ENCODE peak calls at places on chromosomes 11 and 22, in ten cellular contexts. I is ovary, B is astrocyte of the cerebellum, K is kidney epithelial cell, F is upper lobe of right lung, Q is Peyer's patch, T is NB4, P is prostate gland, V is spleen, J is endodermal cell. M is an unnamed sample.

GRCh38 chr11:9619004-9619403 is 44.9 kb upstream of the SWAP70 start:
- DNase-seq in I (no peak), B (no peak), K (no peak), F (no peak), Q (no peak), T (no peak), P (no peak), V (no peak), J (no peak), M (no peak)

GRCh38 chr22:50210378-50211139 is 9.7 kb downstream of the SELENOO start:
- DNase-seq in I (no peak), B (no peak), K (no peak), F (no peak), Q (no peak), T (no peak), P (no peak), V (peak; percentile 81), J (no peak), M (no peak)

GRCh38 chr11:103700605-103701004 is 335.8 kb upstream of the DDI1 start:
- DNase-seq in I (no peak), B (no peak), K (no peak), F (no peak), Q (no peak), T (no peak), P (no peak), V (no peak), J (no peak), M (peak; percentile 88)

GRCh38 chr11:102850973-102851745 is 7.8 kb upstream of the MMP3 start:
- DNase-seq in I (no peak), B (peak; percentile 72), K (peak; percentile 66), F (no peak), Q (no peak), T (no peak), P (no peak), V (no peak), J (no peak), M (peak; percentile 63)

GRCh38 chr11:116927163-116927772 is 89.8 kb upstream of the APOA1 start:
- DNase-seq in I (no peak), B (no peak), K (no peak), F (no peak), Q (peak; percentile 78), T (peak; percentile 43), P (no peak), V (no peak), J (no peak), M (no peak)

GRCh38 chr11:3021125-3021524 is 29.0 kb upstream of the NAP1L4 start:
- DNase-seq in I (no peak), B (no peak), K (no peak), F (no peak), Q (no peak), T (peak; percentile 53), P (peak; percentile 47), V (no peak), J (peak; percentile 89), M (peak; percentile 14)

GRCh38 chr11:643849-644738 is 7.0 kb downstream of the DRD4 start:
- DNase-seq in I (no peak), B (no peak), K (no peak), F (no peak), Q (no peak), T (no peak), P (no peak), V (no peak), J (no peak), M (no peak)

GRCh38 chr11:46446343-46446751 is 54.8 kb upstream of the CHRM4 start:
- DNase-seq in I (no peak), B (peak; percentile 16), K (no peak), F (no peak), Q (no peak), T (no peak), P (no peak), V (no peak), J (no peak), M (peak; percentile 35)

GRCh38 chr22:41197046-41197807 is 7.9 kb upstream of the L3MBTL2 start:
- DNase-seq in I (peak; percentile 78), B (no peak), K (no peak), F (peak; percentile 93), Q (peak; percentile 80), T (peak; percentile 79), P (peak; percentile 75), V (peak; percentile 94), J (peak; percentile 93), M (peak; percentile 30)

GRCh38 chr11:614583-615452 is 932 bp downstream of the IRF7 start:
- DNase-seq in I (no peak), B (peak; percentile 8), K (no peak), F (peak; percentile 77), Q (no peak), T (no peak), P (peak; percentile 49), V (peak; percentile 86), J (no peak), M (no peak)

GRCh38 chr11:122765487-122766131 is 72.7 kb upstream of the CRTAM start:
- DNase-seq in I (no peak), B (no peak), K (peak; percentile 25), F (no peak), Q (no peak), T (no peak), P (no peak), V (no peak), J (no peak), M (no peak)

GRCh38 chr11:57087966-57088365 is 93.8 kb upstream of the LRRC55 start:
- DNase-seq in I (no peak), B (no peak), K (no peak), F (no peak), Q (no peak), T (no peak), P (no peak), V (no peak), J (no peak), M (no peak)

GRCh38 chr11:134228625-134229024 is 4.2 kb downstream of the VPS26B start:
- DNase-seq in I (no peak), B (no peak), K (peak; percentile 63), F (no peak), Q (peak; percentile 86), T (no peak), P (no peak), V (no peak), J (no peak), M (no peak)

GRCh38 chr11:73141309-73142127 is 600 bp downstream of the FCHSD2 start:
- DNase-seq in I (peak; percentile 74), B (no peak), K (no peak), F (peak; percentile 90), Q (peak; percentile 63), T (peak; percentile 93), P (peak; percentile 36), V (peak; percentile 95), J (peak; percentile 89), M (peak; percentile 66)
- H3K4me3 ChIP-seq in I (peak overlapping the region; percentile 94), B (peak overlapping the region; percentile 92), K (peak overlapping the region; percentile 88), F (peak overlapping the region; percentile 98), Q (peak overlapping the region; percentile 94), T (peak overlapping the region; percentile 91), P (peak overlapping the region; percentile 93), V (peak overlapping the region; percentile 96), J (peak overlapping the region; percentile 84), M (peak overlapping the region; percentile 90)

DNA sequence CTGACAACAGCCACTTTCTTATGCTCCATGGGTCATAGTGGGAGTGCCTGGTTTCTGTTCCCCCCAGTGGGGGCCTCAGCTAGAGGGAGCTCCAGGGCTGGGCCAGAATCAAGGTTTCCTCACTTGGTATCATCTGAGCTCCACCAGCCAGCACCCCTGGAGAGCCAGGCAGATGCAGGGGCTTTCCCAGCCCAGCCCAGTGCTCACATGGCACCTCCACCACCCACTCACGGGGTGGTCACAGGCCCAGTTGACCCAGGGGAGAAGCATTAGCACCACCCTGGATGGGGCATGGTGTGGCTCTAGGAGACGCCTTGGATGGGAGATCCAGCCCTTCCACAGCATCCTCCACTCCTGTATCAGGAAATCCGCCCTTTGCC is 24.1 kb upstream of the WNT7B start:
- DNase-seq in I (no peak), B (no peak), K (no peak), F (peak; percentile 60), Q (no peak), T (peak; percentile 28), P (no peak), V (peak; percentile 72), J (no peak), M (no peak)
- TF ChIP-seq CTCF in I (no peak), B (peak; percentile 14), K (no peak), F (no peak), Q (no peak), T (peak; percentile 18), P (no peak), V (no peak), J (no peak), M (no peak)

GRCh38 chr11:44311339-44312261 is 1.7 kb upstream of the ALX4 start:
- DNase-seq in I (no peak), B (no peak), K (no peak), F (peak; percentile 38), Q (no peak), T (no peak), P (no peak), V (no peak), J (peak; percentile 54), M (no peak)
- H3K4me3 ChIP-seq in I (no peak overlapping the region), B (no peak overlapping the region), K (no peak overlapping the region), F (no peak overlapping the region), Q (no peak overlapping the region), T (no peak overlapping the region), P (no peak overlapping the region), V (no peak overlapping the region), J (no peak overlapping the region), M (no peak overlapping the region)

GRCh38 chr22:44003776-44004460 is 20.2 kb upstream of the PARVB start:
- DNase-seq in I (no peak), B (no peak), K (no peak), F (peak; percentile 59), Q (no peak), T (no peak), P (no peak), V (peak; percentile 34), J (peak; percentile 84), M (no peak)
- TF ChIP-seq CTCF in I (no peak), B (peak; percentile 23), K (no peak), F (no peak), Q (no peak), T (no peak), P (no peak), V (no peak), J (peak; percentile 65), M (peak; percentile 21)

DNA sequence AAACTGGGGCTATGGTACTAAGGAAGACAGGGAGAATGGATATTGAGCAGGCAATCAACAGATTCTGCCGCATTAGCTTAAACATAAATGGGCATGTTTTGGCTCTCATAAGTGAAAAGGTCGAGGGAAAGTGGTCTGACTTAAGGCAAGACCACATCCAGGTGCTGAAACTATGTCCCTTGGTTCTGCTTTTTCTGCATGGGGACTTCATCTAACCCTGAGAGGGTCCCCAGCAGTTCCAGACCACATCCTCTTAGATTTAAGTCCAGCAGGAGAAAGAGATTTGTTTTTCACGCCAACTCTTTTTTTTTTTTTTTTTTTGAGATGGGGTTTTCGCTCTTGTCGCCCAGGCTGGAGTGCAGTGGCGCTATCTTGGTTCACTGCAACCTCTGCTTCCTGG is 5.5 kb downstream of the RPS6KA4 start:
- DNase-seq in I (no peak), B (no peak), K (no peak), F (no peak), Q (peak; percentile 36), T (peak; percentile 40), P (no peak), V (no peak), J (no peak), M (no peak)
- H3K4me3 ChIP-seq in I (no peak overlapping the region), B (no peak overlapping the region), K (no peak overlapping the region), F (no peak overlapping the region), Q (no peak overlapping the region), T (no peak overlapping the region), P (no peak overlapping the region), V (no peak overlapping the region), J (no peak overlapping the region), M (no peak overlapping the region)

M was measured in fibroblast of the aortic adventitia.